ENCODE peak calls at places on chromosomes 7 and 10, in four cellular contexts. S is tibial nerve, X is neural progenitor cell, L is upper lobe of left lung. J is an unnamed sample. For H3K4me1, the result is how much of the 10 kb centered on the place peaks cover.

GRCh38 chr10:132039371-132039770 is 26.4 kb upstream of the JAKMIP3 start:
- DNase-seq in S (no peak), X (no peak), L (no peak), J (no peak)

GRCh38 chr7:16320261-16320660 is 101.1 kb downstream of the CRPPA start:
- DNase-seq in S (no peak), X (no peak), L (no peak), J (no peak)

GRCh38 chr7:98266840-98267239 is 14.6 kb upstream of the BRI3 start:
- DNase-seq in S (no peak), X (no peak), L (no peak), J (no peak)

GRCh38 chr10:65358565-65358964 is 1567.3 kb upstream of the LRRTM3 start:
- DNase-seq in S (no peak), X (peak), L (no peak), J (no peak)

GRCh38 chr10:20811131-20811530 is 86.0 kb downstream of the NEBL start:
- DNase-seq in S (no peak), X (no peak), L (no peak), J (no peak)

GRCh38 chr10:48770558-48771089 is 86.0 kb downstream of the WDFY4 start:
- DNase-seq in S (no peak), X (no peak), L (no peak), J (no peak)

GRCh38 chr7:25854608-25855497 is 297.1 kb upstream of the NFE2L3 start:
- DNase-seq in S (peak), X (peak), L (no peak), J (no peak)

GRCh38 chr7:159138508-159138907 is 6.2 kb downstream of the VIPR2 start:
- DNase-seq in S (no peak), X (no peak), L (no peak), J (no peak)

GRCh38 chr7:155190608-155191536 is 106.8 kb upstream of the INSIG1 start:
- DNase-seq in S (peak), X (peak), L (peak), J (no peak)

GRCh38 chr10:4820804-4821401 is 5.1 kb upstream of the AKR1E2 start:
- DNase-seq in S (peak), X (no peak), L (no peak), J (peak)

GRCh38 chr10:23534328-23534727 is 95.5 kb downstream of the OTUD1 start:
- DNase-seq in S (no peak), X (no peak), L (no peak), J (no peak)

GRCh38 chr7:48429117-48429516 is 257.9 kb downstream of the ABCA13 start:
- DNase-seq in S (no peak), X (no peak), L (no peak), J (no peak)

GRCh38 chr10:91798736-91799579 is 732 bp downstream of the TNKS2 start:
- DNase-seq in S (no peak), X (peak), L (no peak), J (no peak)

GRCh38 chr7:32500922-32501341 is 5.6 kb downstream of the AVL9 start:
- DNase-seq in S (no peak), X (no peak), L (no peak), J (no peak)

GRCh38 chr10:130889780-130890179 is 421.7 kb downstream of the TCERG1L start:
- DNase-seq in S (no peak), X (no peak), L (no peak), J (no peak)

GRCh38 chr7:35003679-35004278 is 33.5 kb downstream of the DPY19L1 start:
- DNase-seq in S (no peak), X (no peak), L (no peak), J (no peak)

GRCh38 chr7:80533287-80533686 is 21.4 kb upstream of the GNAT3 start:
- DNase-seq in S (no peak), X (peak), L (no peak), J (no peak)

GRCh38 chr7:139230484-139230773 is 608 bp upstream of the UBN2 start:
- DNase-seq in S (no peak), X (no peak), L (no peak), J (no peak)

GRCh38 chr7:102883098-102883860 is 29.5 kb upstream of the LRRC17 start:
- DNase-seq in S (no peak), X (no peak), L (no peak), J (no peak)

GRCh38 chr7:69764071-69764470 is 165.8 kb downstream of the AUTS2 start:
- DNase-seq in S (no peak), X (no peak), L (no peak), J (no peak)

GRCh38 chr7:2990949-2991470 is 52.7 kb downstream of the CARD11 start:
- DNase-seq in S (no peak), X (no peak), L (no peak), J (no peak)

GRCh38 chr7:14717711-14718304 is 184.7 kb downstream of the DGKB start:
- DNase-seq in S (no peak), X (peak), L (no peak), J (no peak)

GRCh38 chr10:122460891-122461293 is 461 bp upstream of the HTRA1 start:
- DNase-seq in S (no peak), X (no peak), L (peak), J (no peak)

GRCh38 chr7:10225265-10225664 is 748.4 kb upstream of the PHF14 start:
- DNase-seq in S (no peak), X (peak), L (no peak), J (no peak)

GRCh38 chr7:120052884-120053382 is 220.0 kb upstream of the KCND2 start:
- DNase-seq in S (no peak), X (no peak), L (no peak), J (peak)

GRCh38 chr10:921471-922414 is 9.8 kb downstream of the LARP4B start:
- DNase-seq in S (no peak), X (no peak), L (no peak), J (no peak)

GRCh38 chr10:17882557-17882956 is 69.2 kb upstream of the SLC39A12 start:
- DNase-seq in S (no peak), X (no peak), L (no peak), J (no peak)

GRCh38 chr7:109864263-109864662 is 1226.7 kb upstream of the LRRN3 start:
- DNase-seq in S (no peak), X (peak), L (no peak), J (no peak)

GRCh38 chr10:76433161-76434005 is 1002.0 kb downstream of the LRMDA start:
- DNase-seq in S (no peak), X (no peak), L (no peak), J (no peak)

GRCh38 chr10:63537511-63537910 is 16.3 kb downstream of the REEP3 start:
- DNase-seq in S (no peak), X (no peak), L (no peak), J (no peak)

GRCh38 chr7:45185028-45185863 is 27.7 kb downstream of the RAMP3 start:
- DNase-seq in S (no peak), X (no peak), L (no peak), J (peak)

GRCh38 chr7:122651451-122651850 is 47.5 kb downstream of the RNF133 start:
- DNase-seq in S (no peak), X (no peak), L (no peak), J (no peak)

GRCh38 chr10:37434091-37434490 is 308.7 kb downstream of the ANKRD30A start:
- DNase-seq in S (no peak), X (no peak), L (no peak), J (no peak)

GRCh38 chr7:43417455-43417854 is 165.5 kb upstream of the STK17A start:
- DNase-seq in S (no peak), X (no peak), L (no peak), J (no peak)
- TF ChIP-seq CTCF in S (no peak), X (no peak), L (no peak), J (no peak)

GRCh38 chr10:123555616-123556015 is 110.5 kb upstream of the GPR26 start:
- DNase-seq in S (no peak), X (no peak), L (no peak), J (peak)
- H3K4me1 ChIP-seq in S (under half), X (under half), L (under half), J (under half)

DNA sequence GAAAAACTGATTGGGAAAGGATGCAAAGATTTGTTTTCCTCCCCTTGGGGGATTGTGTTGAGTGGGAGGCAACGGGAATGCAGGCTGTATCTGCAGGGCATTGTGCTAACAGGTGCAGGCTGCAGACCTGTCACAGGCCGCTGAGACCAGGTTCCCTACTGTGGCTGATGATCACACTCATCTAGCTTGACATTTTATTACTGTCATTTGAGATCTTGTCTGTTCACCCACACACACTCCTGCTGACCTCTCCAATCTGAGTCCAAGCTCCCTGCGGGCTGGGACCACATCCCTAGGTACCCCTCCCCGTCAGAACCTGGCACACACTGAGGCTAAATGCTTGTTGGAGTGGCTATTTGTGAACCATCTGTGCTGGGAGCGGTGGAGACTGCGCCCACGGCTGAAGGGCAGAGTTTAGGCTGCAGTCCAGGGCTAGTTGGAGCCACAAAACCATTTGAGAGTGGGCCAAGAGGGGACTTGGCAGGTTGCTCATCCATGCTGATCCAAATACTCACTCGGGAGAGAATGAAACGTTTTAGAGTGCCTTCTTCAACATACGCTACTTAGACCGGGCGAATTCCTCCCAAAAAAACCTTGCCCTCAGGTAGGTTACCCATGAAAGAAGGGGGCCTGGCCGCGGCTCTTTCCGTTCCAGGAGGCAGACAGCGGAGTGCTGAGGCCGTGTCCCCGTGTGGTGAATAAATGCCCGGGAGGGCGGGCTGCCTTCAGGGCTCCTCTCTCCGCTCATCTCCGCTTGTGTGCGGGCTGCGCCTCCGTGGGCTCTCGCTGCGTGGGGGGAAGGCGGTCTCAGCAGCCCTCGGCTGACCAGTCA is 164.4 kb downstream of the RGS10 start:
- DNase-seq in S (no peak), X (peak), L (no peak), J (no peak)
- H3K4me3 ChIP-seq in S (no peak), X (no peak), L (no peak), J (peak)

DNA sequence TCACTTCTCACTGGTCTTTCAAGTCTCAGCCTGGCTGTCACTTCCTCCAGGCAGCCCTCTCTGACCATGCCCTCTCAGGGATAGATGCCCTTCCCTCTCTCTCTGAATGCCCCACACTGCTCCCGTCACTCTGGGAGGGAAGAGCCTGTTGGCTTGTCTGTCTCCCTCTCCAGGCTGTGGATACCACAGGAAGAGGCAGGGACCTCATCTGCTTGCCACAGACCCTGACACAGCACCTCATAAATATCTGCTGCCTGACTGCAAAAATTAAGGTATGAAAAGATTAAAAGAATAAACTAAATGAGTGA is 93.1 kb downstream of the OAT start:
- DNase-seq in S (no peak), X (no peak), L (no peak), J (no peak)
- TF ChIP-seq CTCF in S (no peak), X (no peak), L (no peak), J (no peak)

DNA sequence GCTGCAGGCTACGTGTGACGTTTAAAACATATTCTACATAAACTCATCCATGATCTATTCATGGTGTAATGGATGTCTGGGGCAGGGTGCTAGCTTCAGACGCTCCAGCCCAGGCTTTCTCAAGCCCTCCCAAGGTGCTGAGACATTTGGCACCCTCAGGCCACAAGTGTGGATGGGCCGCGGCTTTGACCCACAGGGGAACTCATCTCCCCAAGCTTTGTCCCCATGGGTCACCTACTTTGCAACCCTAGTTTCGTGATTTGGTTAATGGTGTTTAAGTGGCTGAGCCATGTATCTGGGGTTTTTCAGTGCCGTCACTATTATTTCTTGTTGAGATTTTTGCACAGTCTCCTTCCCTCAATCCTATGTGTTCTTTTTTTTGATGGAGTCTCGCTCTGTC is 66.0 kb downstream of the GRK5 start:
- DNase-seq in S (no peak), X (no peak), L (no peak), J (no peak)
- H3K4me1 ChIP-seq in S (half or more), X (under half), L (half or more), J (under half)

GRCh38 chr10:8056891-8057331 is 2.4 kb downstream of the GATA3 start:
- DNase-seq in S (no peak), X (peak), L (no peak), J (no peak)
- H3K4me3 ChIP-seq in S (peak), X (no peak), L (no peak), J (peak)

DNA sequence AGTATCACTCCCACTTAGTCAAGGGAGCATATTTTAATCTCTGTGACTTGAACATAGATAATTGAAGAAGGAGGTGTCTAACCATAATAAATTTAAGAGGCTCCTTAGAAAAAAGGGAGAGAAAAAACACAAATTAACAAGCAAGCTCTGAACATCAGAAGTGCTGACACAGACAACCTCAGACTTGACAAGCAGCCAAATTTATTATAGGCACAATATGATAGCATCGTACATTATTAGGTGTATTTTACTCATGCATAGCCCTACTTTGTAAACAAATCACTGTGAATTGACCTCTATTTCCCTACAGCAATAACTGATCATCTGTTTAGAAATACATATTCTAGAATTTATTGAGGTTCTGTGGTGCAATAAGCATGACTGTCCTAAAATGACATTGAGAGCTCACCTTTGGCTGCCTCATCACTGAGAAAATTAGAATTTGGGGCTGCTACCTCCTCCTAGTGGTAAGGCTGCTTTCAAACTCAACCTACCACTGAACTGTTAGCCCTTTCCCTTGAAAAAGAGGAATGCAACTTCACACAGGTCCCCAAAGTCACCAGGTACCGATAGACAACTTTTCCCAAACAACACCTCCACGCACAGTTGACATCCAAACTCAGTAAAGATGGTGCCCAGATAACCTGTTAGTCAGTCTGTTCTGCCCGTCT is 76.0 kb upstream of the SCIN start:
- DNase-seq in S (no peak), X (peak), L (no peak), J (no peak)
- TF ChIP-seq CTCF in S (no peak), X (peak), L (no peak), J (no peak)

J was measured in right atrium auricular region.